ENCODE peak calls at places on chromosomes 6 and 20, in nine cellular contexts. B is iris pigment epithelial cell; A is heart right ventricle; H is NCI-H446 treated with DMSO at 0.1 percent for 48 hours; R is activated T-helper 1 cell treated with anti-CD3 and anti-CD28 coated beads, Interleukin-2, amount 50 U/mL, for 16 hours; X is T-helper 1 cell; V is SW 1271; N is putamen; O is hypothalamus. U is an unnamed sample.

GRCh38 chr6:74182992-74183391 is 487.0 kb downstream of the CD109 start:
- DNase-seq in B (no peak), A (no peak), H (peak), R (no peak), X (no peak), V (no peak), N (no peak), O (no peak), U (no peak)

GRCh38 chr6:169858293-169858934 is 107.0 kb downstream of the ERMARD start:
- DNase-seq in B (no peak), A (no peak), H (no peak), R (no peak), X (no peak), V (no peak), N (no peak), O (no peak), U (no peak)

GRCh38 chr6:158923801-158924498 is 76.1 kb downstream of the RSPH3 start:
- DNase-seq in B (no peak), A (no peak), H (no peak), R (no peak), X (no peak), V (no peak), N (peak), O (no peak), U (no peak)

GRCh38 chr6:97591955-97592354 is 308.9 kb upstream of the MMS22L start:
- DNase-seq in B (no peak), A (no peak), H (no peak), R (no peak), X (no peak), V (no peak), N (no peak), O (no peak), U (no peak)

GRCh38 chr20:17613328-17614175 is 43.7 kb downstream of the DSTN start:
- DNase-seq in B (no peak), A (no peak), H (no peak), R (no peak), X (no peak), V (no peak), N (no peak), O (no peak), U (no peak)

GRCh38 chr6:26311385-26312095 is 53.5 kb upstream of the BTN3A2 start:
- DNase-seq in B (peak), A (no peak), H (peak), R (no peak), X (peak), V (peak), N (peak), O (no peak), U (peak)

GRCh38 chr6:150934380-150934779 is 68.9 kb downstream of the MTHFD1L start:
- DNase-seq in B (peak), A (no peak), H (no peak), R (no peak), X (no peak), V (no peak), N (no peak), O (no peak), U (no peak)

GRCh38 chr6:11200356-11200755 is 32.1 kb downstream of the NEDD9 start:
- DNase-seq in B (no peak), A (no peak), H (no peak), R (no peak), X (no peak), V (peak), N (no peak), O (no peak), U (no peak)

GRCh38 chr20:16256981-16257380 is 316.3 kb downstream of the KIF16B start:
- DNase-seq in B (no peak), A (no peak), H (no peak), R (no peak), X (no peak), V (no peak), N (no peak), O (no peak), U (no peak)

GRCh38 chr6:53465732-53466131 is 79.2 kb downstream of the GCLC start:
- DNase-seq in B (peak), A (no peak), H (no peak), R (no peak), X (no peak), V (no peak), N (no peak), O (no peak), U (no peak)

GRCh38 chr6:14031516-14031915 is 86.1 kb upstream of the CD83 start:
- DNase-seq in B (no peak), A (no peak), H (peak), R (no peak), X (no peak), V (no peak), N (no peak), O (no peak), U (no peak)

GRCh38 chr6:130212215-130212874 is 10.4 kb downstream of the SAMD3 start:
- DNase-seq in B (no peak), A (no peak), H (no peak), R (no peak), X (no peak), V (no peak), N (no peak), O (no peak), U (no peak)

GRCh38 chr6:108133594-108134179 is 32.1 kb upstream of the NR2E1 start:
- DNase-seq in B (peak), A (peak), H (peak), R (no peak), X (no peak), V (no peak), N (no peak), O (no peak), U (peak)

GRCh38 chr6:152572395-152573061 is 64.6 kb downstream of the SYNE1 start:
- DNase-seq in B (peak), A (no peak), H (no peak), R (no peak), X (no peak), V (no peak), N (no peak), O (no peak), U (no peak)

GRCh38 chr6:57021086-57021720 is 25.3 kb upstream of the KIAA1586 start:
- DNase-seq in B (peak), A (no peak), H (peak), R (no peak), X (no peak), V (peak), N (peak), O (no peak), U (no peak)

GRCh38 chr6:24426729-24427446 is 24.2 kb downstream of the MRS2 start:
- DNase-seq in B (no peak), A (no peak), H (no peak), R (no peak), X (no peak), V (no peak), N (no peak), O (no peak), U (no peak)

GRCh38 chr20:10857362-10858070 is 183.7 kb upstream of the JAG1 start:
- DNase-seq in B (peak), A (no peak), H (no peak), R (no peak), X (no peak), V (no peak), N (peak), O (no peak), U (no peak)

GRCh38 chr6:152478377-152479010 is 158.7 kb downstream of the SYNE1 start:
- DNase-seq in B (no peak), A (no peak), H (no peak), R (no peak), X (no peak), V (no peak), N (peak), O (peak), U (no peak)

GRCh38 chr6:12232821-12233220 is 57.3 kb upstream of the EDN1 start:
- DNase-seq in B (peak), A (no peak), H (no peak), R (no peak), X (no peak), V (no peak), N (no peak), O (no peak), U (no peak)

GRCh38 chr20:21796059-21796458 is 90.6 kb downstream of the PAX1 start:
- DNase-seq in B (no peak), A (no peak), H (no peak), R (no peak), X (no peak), V (peak), N (no peak), O (no peak), U (no peak)

GRCh38 chr6:147507162-147508072 is 1.1 kb upstream of the SAMD5 start:
- DNase-seq in B (peak), A (peak), H (no peak), R (no peak), X (no peak), V (peak), N (no peak), O (no peak), U (no peak)

GRCh38 chr6:111087106-111087835 is at the start of gene SLC16A10:
- DNase-seq in B (peak), A (peak), H (peak), R (peak), X (peak), V (peak), N (peak), O (peak), U (peak)

GRCh38 chr6:30799210-30799609 is 54.9 kb upstream of the IER3 start:
- DNase-seq in B (peak), A (no peak), H (no peak), R (no peak), X (no peak), V (no peak), N (no peak), O (no peak), U (no peak)

GRCh38 chr6:143068001-143068400 is 7.3 kb downstream of the AIG1 start:
- DNase-seq in B (peak), A (no peak), H (no peak), R (no peak), X (no peak), V (no peak), N (no peak), O (no peak), U (no peak)

GRCh38 chr6:52598123-52598823 is 21.4 kb upstream of the TRAM2 start:
- DNase-seq in B (peak), A (peak), H (peak), R (no peak), X (no peak), V (peak), N (peak), O (no peak), U (peak)

GRCh38 chr6:149905371-149905910 is 7.5 kb upstream of the RAET1E start:
- DNase-seq in B (no peak), A (no peak), H (no peak), R (no peak), X (no peak), V (no peak), N (no peak), O (no peak), U (no peak)

GRCh38 chr6:42727084-42727601 is 4.7 kb upstream of the PRPH2 start:
- DNase-seq in B (peak), A (peak), H (no peak), R (no peak), X (no peak), V (no peak), N (no peak), O (no peak), U (no peak)

GRCh38 chr6:84428300-84428907 is 201.0 kb upstream of the CEP162 start:
- DNase-seq in B (peak), A (peak), H (peak), R (no peak), X (no peak), V (peak), N (no peak), O (no peak), U (no peak)

GRCh38 chr6:78844899-78845298 is 22.5 kb upstream of the IRAK1BP1 start:
- DNase-seq in B (no peak), A (no peak), H (no peak), R (no peak), X (no peak), V (no peak), N (no peak), O (no peak), U (no peak)